ENCODE peak calls at places on chromosomes 13 and 19, in six cellular contexts. I, E, G, Y, K and A are unnamed samples. For H3K4me1, the result is how much of the 10 kb centered on the place peaks cover.

GRCh38 chr19:17648097-17648660 is 40.0 kb downstream of the UNC13A start:
- DNase-seq in I (no peak), E (no peak), G (no peak), Y (no peak), K (no peak), A (no peak)

GRCh38 chr19:48511321-48511731 is 309 bp downstream of the LMTK3 start:
- DNase-seq in I (no peak), E (no peak), G (no peak), Y (no peak), K (no peak), A (no peak)

GRCh38 chr13:32650705-32651311 is 64.6 kb downstream of the PDS5B start:
- DNase-seq in I (no peak), E (peak), G (peak), Y (no peak), K (no peak), A (no peak)

GRCh38 chr13:93480553-93481106 is 254.0 kb downstream of the GPC6 start:
- DNase-seq in I (no peak), E (no peak), G (no peak), Y (no peak), K (no peak), A (no peak)

GRCh38 chr19:8526345-8527062 is 12.5 kb upstream of the ZNF414 start:
- DNase-seq in I (peak), E (no peak), G (no peak), Y (peak), K (peak), A (peak)

GRCh38 chr19:5648464-5648863 is 25.6 kb downstream of the SAFB start:
- DNase-seq in I (no peak), E (no peak), G (no peak), Y (no peak), K (no peak), A (no peak)

GRCh38 chr13:113768018-113768905 is 9.2 kb downstream of the TMEM255B start:
- DNase-seq in I (no peak), E (no peak), G (no peak), Y (peak), K (no peak), A (no peak)

GRCh38 chr13:74246398-74246975 is 112.3 kb upstream of the KLF12 start:
- DNase-seq in I (no peak), E (peak), G (no peak), Y (no peak), K (peak), A (peak)

GRCh38 chr19:11849264-11849615 is 714 bp downstream of the ZNF439 start:
- DNase-seq in I (no peak), E (no peak), G (peak), Y (no peak), K (no peak), A (no peak)

GRCh38 chr19:1122972-1123363 is 19.2 kb downstream of the GPX4 start:
- DNase-seq in I (no peak), E (no peak), G (no peak), Y (peak), K (peak), A (peak)

GRCh38 chr19:17790059-17790780 is 4.7 kb upstream of the B3GNT3 start:
- DNase-seq in I (no peak), E (no peak), G (no peak), Y (no peak), K (no peak), A (no peak)

GRCh38 chr19:29535432-29535831 is 9.6 kb downstream of the VSTM2B start:
- DNase-seq in I (no peak), E (no peak), G (no peak), Y (no peak), K (no peak), A (no peak)

GRCh38 chr13:37383856-37384255 is 214.7 kb downstream of the POSTN start:
- DNase-seq in I (no peak), E (no peak), G (no peak), Y (no peak), K (no peak), A (no peak)

GRCh38 chr13:107730835-107731234 is 484.5 kb downstream of the LIG4 start:
- DNase-seq in I (no peak), E (no peak), G (no peak), Y (no peak), K (no peak), A (no peak)

GRCh38 chr19:32415246-32415645 is 9.7 kb downstream of the DPY19L3 start:
- DNase-seq in I (no peak), E (no peak), G (no peak), Y (no peak), K (no peak), A (no peak)

GRCh38 chr13:94706854-94707399 is 5.4 kb downstream of the SOX21 start:
- DNase-seq in I (no peak), E (no peak), G (no peak), Y (no peak), K (no peak), A (no peak)

GRCh38 chr13:95099541-95099940 is 201.7 kb downstream of the ABCC4 start:
- DNase-seq in I (no peak), E (no peak), G (no peak), Y (no peak), K (no peak), A (no peak)

GRCh38 chr13:97179501-97179900 is 42.6 kb upstream of the MBNL2 start:
- DNase-seq in I (no peak), E (no peak), G (no peak), Y (no peak), K (no peak), A (no peak)

GRCh38 chr19:32921624-32922023 is 50.1 kb downstream of the CEP89 start:
- DNase-seq in I (no peak), E (no peak), G (no peak), Y (no peak), K (no peak), A (no peak)

GRCh38 chr13:27251166-27252088 is at the start of gene RPL21:
- DNase-seq in I (peak), E (peak), G (peak), Y (peak), K (peak), A (peak)

GRCh38 chr13:35936579-35936978 is 194.6 kb downstream of the DCLK1 start:
- DNase-seq in I (no peak), E (no peak), G (no peak), Y (no peak), K (no peak), A (no peak)

GRCh38 chr13:95030948-95031347 is 270.3 kb downstream of the ABCC4 start:
- DNase-seq in I (no peak), E (no peak), G (no peak), Y (no peak), K (no peak), A (no peak)

GRCh38 chr13:73934215-73934623 is 200.0 kb downstream of the KLF12 start:
- DNase-seq in I (no peak), E (no peak), G (no peak), Y (no peak), K (no peak), A (no peak)

GRCh38 chr19:5934779-5935472 is 20.9 kb downstream of the CAPS start:
- DNase-seq in I (no peak), E (no peak), G (no peak), Y (peak), K (no peak), A (no peak)

GRCh38 chr13:30906411-30906990 is 430 bp downstream of the MEDAG start:
- DNase-seq in I (no peak), E (no peak), G (no peak), Y (peak), K (peak), A (peak)

GRCh38 chr13:83350569-83350968 is 531.7 kb downstream of the SLITRK1 start:
- DNase-seq in I (no peak), E (no peak), G (no peak), Y (no peak), K (no peak), A (no peak)

GRCh38 chr13:34137200-34137599 is 319.3 kb downstream of the RFC3 start:
- DNase-seq in I (no peak), E (no peak), G (no peak), Y (no peak), K (no peak), A (no peak)

GRCh38 chr13:75400775-75401174 is 81.2 kb downstream of the TBC1D4 start:
- DNase-seq in I (no peak), E (no peak), G (no peak), Y (no peak), K (no peak), A (no peak)

GRCh38 chr13:75395901-75396300 is 86.1 kb downstream of the TBC1D4 start:
- DNase-seq in I (no peak), E (no peak), G (no peak), Y (no peak), K (no peak), A (no peak)

GRCh38 chr13:75399879-75400217 is 82.1 kb downstream of the TBC1D4 start:
- DNase-seq in I (no peak), E (no peak), G (no peak), Y (no peak), K (no peak), A (no peak)

GRCh38 chr13:75398072-75398471 is 83.9 kb downstream of the TBC1D4 start:
- DNase-seq in I (no peak), E (no peak), G (no peak), Y (no peak), K (no peak), A (no peak)

GRCh38 chr13:75399168-75399878 is 82.6 kb downstream of the TBC1D4 start:
- DNase-seq in I (no peak), E (no peak), G (no peak), Y (no peak), K (no peak), A (no peak)
- H3K4me1 ChIP-seq in I (under half), E (under half), G (under half), Y (under half), K (under half), A (under half)

DNA sequence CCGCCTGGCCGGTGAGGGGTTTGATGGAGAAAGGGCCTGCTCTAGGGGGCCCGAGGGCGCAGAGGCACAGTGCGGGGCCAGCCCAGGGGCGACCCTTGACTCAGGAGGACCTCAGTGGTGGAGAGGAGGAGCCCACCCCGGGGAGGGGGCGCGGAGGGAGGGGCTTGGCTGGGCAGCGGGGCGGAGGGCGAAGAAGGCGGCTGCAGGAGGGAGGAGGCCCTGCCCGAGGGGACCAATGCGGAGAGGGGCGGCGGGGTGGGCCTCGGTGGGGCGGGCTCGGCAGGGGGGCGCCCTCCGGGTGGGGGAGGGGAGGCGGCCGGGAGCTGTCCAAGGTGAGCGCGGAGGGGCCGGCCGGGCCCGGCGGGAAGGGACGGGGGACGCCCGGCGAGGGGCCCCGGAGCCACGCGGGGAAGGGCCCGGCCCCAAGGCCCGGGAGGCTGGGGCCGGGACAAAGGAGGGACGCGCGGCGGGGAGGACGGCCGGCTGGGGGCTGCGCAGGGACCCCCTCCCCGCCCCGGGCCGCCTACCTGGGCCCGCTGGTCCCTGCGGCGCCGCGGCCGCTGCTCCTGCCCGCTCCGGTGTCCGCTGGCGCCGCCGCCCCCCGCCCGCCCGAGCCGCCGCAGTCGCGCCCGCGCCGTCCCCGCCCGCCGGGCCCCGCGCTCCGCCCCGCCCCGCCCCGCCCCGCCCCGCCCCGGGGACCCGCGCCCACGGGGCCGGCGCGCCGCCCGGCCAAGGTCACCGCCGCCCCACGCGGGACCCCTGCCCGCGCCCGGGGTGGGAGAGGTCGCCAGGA is at the start of gene DIRAS1:
- DNase-seq in I (no peak), E (no peak), G (no peak), Y (no peak), K (no peak), A (no peak)
- H3K4me1 ChIP-seq in I (under half), E (under half), G (under half), Y (under half), K (under half), A (under half)

GRCh38 chr19:35746556-35746955 is 1.1 kb downstream of the PSENEN start:
- DNase-seq in I (no peak), E (no peak), G (no peak), Y (no peak), K (no peak), A (no peak)
- H3K4me1 ChIP-seq in I (under half), E (half or more), G (under half), Y (under half), K (under half), A (under half)

GRCh38 chr19:36222503-36222902 is 7.6 kb downstream of the ZNF146 start:
- DNase-seq in I (no peak), E (no peak), G (no peak), Y (no peak), K (no peak), A (no peak)
- H3K4me1 ChIP-seq in I (under half), E (under half), G (under half), Y (under half), K (under half), A (under half)

GRCh38 chr13:99866781-99867180 is 104.8 kb downstream of the ZIC5 start:
- DNase-seq in I (no peak), E (no peak), G (no peak), Y (no peak), K (no peak), A (no peak)
- H3K4me1 ChIP-seq in I (under half), E (under half), G (under half), Y (under half), K (under half), A (under half)

GRCh38 chr13:110306340-110306959 is 507 bp downstream of the COL4A1 start:
- DNase-seq in I (no peak), E (no peak), G (no peak), Y (peak), K (no peak), A (peak)
- H3K4me1 ChIP-seq in I (half or more), E (under half), G (under half), Y (under half), K (under half), A (under half)

GRCh38 chr13:111594606-111595005 is 274.2 kb downstream of the TEX29 start:
- DNase-seq in I (no peak), E (no peak), G (no peak), Y (no peak), K (no peak), A (no peak)
- H3K4me1 ChIP-seq in I (under half), E (under half), G (under half), Y (under half), K (under half), A (under half)

GRCh38 chr13:80132741-80133601 is 208.0 kb downstream of the SPRY2 start:
- DNase-seq in I (peak), E (no peak), G (no peak), Y (peak), K (peak), A (peak)
- H3K4me1 ChIP-seq in I (under half), E (under half), G (under half), Y (under half), K (under half), A (under half)

GRCh38 chr19:44954649-44955499 is at the start of gene CLPTM1:
- DNase-seq in I (peak), E (peak), G (peak), Y (peak), K (peak), A (peak)
- H3K4me1 ChIP-seq in I (under half), E (under half), G (under half), Y (under half), K (under half), A (under half)

DNA sequence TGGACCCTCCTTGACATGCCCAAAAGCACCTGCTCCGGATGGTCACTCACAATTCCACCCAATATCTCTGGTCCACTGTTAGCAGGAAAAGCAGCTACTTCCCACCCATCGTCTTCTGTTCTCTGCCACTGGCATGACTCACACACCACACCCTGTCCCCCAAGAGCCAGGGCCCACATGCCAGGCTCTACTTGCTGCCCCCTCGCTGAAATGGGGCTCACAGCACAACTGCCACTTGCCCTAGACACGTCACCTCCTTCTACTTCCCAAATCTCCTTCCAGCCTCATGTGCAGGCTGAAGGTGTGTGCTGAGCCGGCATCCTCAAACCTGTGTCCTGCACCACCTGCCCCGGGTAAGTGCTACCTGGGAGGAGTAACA is 65.0 kb downstream of the TBC1D4 start:
- DNase-seq in I (no peak), E (no peak), G (no peak), Y (no peak), K (no peak), A (no peak)
- H3K4me1 ChIP-seq in I (under half), E (under half), G (under half), Y (under half), K (under half), A (under half)